ENCODE peak calls at places on chromosomes 13 and 19, in four cellular contexts. A, G, B and O are unnamed samples.

GRCh38 chr13:26476111-26476743 is 81.3 kb upstream of the WASF3 start:
- DNase-seq in A (peak; percentile 59), G (no peak), B (no peak), O (no peak)

GRCh38 chr19:8490873-8491272 is 11.6 kb downstream of the PRAM1 start:
- DNase-seq in A (no peak), G (no peak), B (no peak), O (no peak)

GRCh38 chr13:22761709-22762108 is 419.1 kb upstream of the SGCG start:
- DNase-seq in A (no peak), G (no peak), B (no peak), O (no peak)

GRCh38 chr13:46896346-46897138 is at the start of gene HTR2A:
- DNase-seq in A (peak; percentile 48), G (no peak), B (no peak), O (peak; percentile 14)

GRCh38 chr13:67635754-67636153 is 405.6 kb upstream of the PCDH9 start:
- DNase-seq in A (no peak), G (no peak), B (no peak), O (no peak)

GRCh38 chr19:21221653-21222052 is 79.8 kb downstream of the ZNF431 start:
- DNase-seq in A (no peak), G (no peak), B (no peak), O (no peak)

GRCh38 chr13:47287291-47287751 is 390.5 kb upstream of the HTR2A start:
- DNase-seq in A (no peak), G (no peak), B (no peak), O (no peak)

GRCh38 chr13:86397640-86398039 is 598.4 kb upstream of the SLITRK6 start:
- DNase-seq in A (no peak), G (no peak), B (no peak), O (no peak)

GRCh38 chr13:22235285-22235949 is 564.5 kb downstream of the FGF9 start:
- DNase-seq in A (no peak), G (no peak), B (no peak), O (no peak)

GRCh38 chr13:112688560-112689497 is 1.0 kb upstream of the ATP11A start:
- DNase-seq in A (no peak), G (peak; percentile 76), B (no peak), O (no peak)

GRCh38 chr13:85970727-85971126 is 171.5 kb upstream of the SLITRK6 start:
- DNase-seq in A (no peak), G (no peak), B (no peak), O (no peak)

GRCh38 chr13:50450279-50450678 is 393.2 kb downstream of the DLEU7 start:
- DNase-seq in A (no peak), G (no peak), B (no peak), O (no peak)

GRCh38 chr19:55258476-55258827 is 365 bp downstream of the PPP6R1 start:
- DNase-seq in A (no peak), G (no peak), B (no peak), O (peak; percentile 21)

GRCh38 chr13:113548171-113548641 is 36.3 kb upstream of the TFDP1 start:
- DNase-seq in A (no peak), G (no peak), B (no peak), O (peak; percentile 7)

GRCh38 chr19:8566855-8567254 is 10.4 kb downstream of the MYO1F start:
- DNase-seq in A (no peak), G (no peak), B (no peak), O (no peak)

GRCh38 chr19:703651-704446 is 4.9 kb upstream of the PALM start:
- DNase-seq in A (peak; percentile 91), G (peak; percentile 45), B (peak; percentile 85), O (peak; percentile 77)

GRCh38 chr19:45117167-45117594 is 24.2 kb downstream of the PPP1R37 start:
- DNase-seq in A (no peak), G (peak; percentile 47), B (no peak), O (no peak)

DNA sequence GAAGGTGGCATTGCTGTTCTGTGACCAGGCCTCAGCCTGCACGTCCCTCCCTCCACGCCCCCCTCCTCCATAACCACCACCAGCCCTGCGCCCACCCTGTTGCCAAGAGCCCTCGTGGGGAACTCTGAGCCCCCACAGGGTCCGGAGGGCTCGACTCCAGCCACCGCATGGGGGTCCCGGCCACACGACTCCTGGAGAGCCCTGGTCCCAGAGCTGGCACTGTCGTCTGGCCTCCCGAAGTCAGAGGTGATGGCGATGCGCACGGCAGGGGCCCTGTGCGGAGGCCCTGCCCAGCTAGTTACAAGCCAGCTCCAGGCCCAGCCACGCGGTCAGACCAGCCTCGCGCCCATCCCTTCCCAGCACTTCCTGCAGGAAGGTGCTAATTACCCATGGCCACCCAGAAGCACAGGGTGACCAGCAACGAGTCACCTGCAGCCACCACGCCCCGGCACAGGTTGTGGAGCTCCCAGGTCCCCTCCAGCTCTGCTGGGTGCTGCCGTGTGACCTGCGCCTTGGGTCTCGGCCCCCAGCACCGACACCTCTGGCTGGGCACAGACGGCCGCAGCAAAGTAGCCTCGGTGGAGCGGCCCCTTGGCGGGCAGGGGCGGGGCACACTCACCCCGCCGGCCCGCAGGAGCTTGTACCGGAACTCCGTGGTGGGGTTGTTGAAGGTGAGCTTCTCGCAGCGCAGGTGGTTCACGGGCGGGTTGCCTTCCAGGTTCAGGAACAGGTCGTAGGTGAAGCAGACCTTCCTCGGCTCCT is 49.6 kb downstream of the MLLT1 start:
- DNase-seq in A (no peak), G (no peak), B (no peak), O (no peak)
- H3K4me1 ChIP-seq in A (peaks cover 19% of the 10 kb centered on the region), G (no peaks in the 10 kb centered on the region), B (no peaks in the 10 kb centered on the region), O (no peaks in the 10 kb centered on the region)

GRCh38 chr19:2779121-2779740 is 3.8 kb downstream of the SGTA start:
- DNase-seq in A (no peak), G (no peak), B (no peak), O (no peak)
- H3K4me1 ChIP-seq in A (peaks cover 9% of the 10 kb centered on the region), G (peaks cover 44% of the 10 kb centered on the region), B (peaks cover 12% of the 10 kb centered on the region), O (peaks cover 14% of the 10 kb centered on the region)

GRCh38 chr19:38032151-38032550 is 125.1 kb downstream of the SIPA1L3 start:
- DNase-seq in A (no peak), G (no peak), B (no peak), O (no peak)
- H3K4me1 ChIP-seq in A (peaks cover 5% of the 10 kb centered on the region), G (no peaks in the 10 kb centered on the region), B (peaks cover 22% of the 10 kb centered on the region), O (no peaks in the 10 kb centered on the region)

GRCh38 chr19:47510516-47511127 is 4.2 kb downstream of the NAPA start:
- DNase-seq in A (no peak), G (no peak), B (no peak), O (no peak)
- H3K4me1 ChIP-seq in A (peaks cover 49% of the 10 kb centered on the region), G (peaks cover 47% of the 10 kb centered on the region), B (peaks cover 22% of the 10 kb centered on the region), O (peaks cover 1% of the 10 kb centered on the region)

DNA sequence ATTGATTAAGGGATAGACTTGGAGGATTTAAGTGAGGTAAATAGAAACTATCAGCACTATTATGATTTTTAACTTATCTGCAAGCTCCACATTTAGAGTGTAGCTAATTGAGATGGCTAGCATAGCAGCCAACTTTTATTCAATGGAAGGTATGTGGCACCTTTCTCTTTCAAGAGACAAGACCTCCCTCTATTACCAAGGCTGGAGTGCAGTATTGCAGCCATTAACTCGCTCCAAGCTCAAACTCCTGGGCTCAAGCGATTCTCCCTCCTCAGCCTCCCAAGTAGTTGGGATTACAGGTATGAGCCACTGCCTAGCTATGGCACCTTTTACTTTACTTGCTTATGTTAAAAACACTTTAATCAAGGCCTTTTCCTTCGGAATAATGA is 8.2 kb downstream of the TPT1 start:
- DNase-seq in A (no peak), G (no peak), B (no peak), O (no peak)
- H3K4me1 ChIP-seq in A (peaks cover 11% of the 10 kb centered on the region), G (peaks cover 61% of the 10 kb centered on the region), B (peaks cover 71% of the 10 kb centered on the region), O (peaks cover 2% of the 10 kb centered on the region)

DNA sequence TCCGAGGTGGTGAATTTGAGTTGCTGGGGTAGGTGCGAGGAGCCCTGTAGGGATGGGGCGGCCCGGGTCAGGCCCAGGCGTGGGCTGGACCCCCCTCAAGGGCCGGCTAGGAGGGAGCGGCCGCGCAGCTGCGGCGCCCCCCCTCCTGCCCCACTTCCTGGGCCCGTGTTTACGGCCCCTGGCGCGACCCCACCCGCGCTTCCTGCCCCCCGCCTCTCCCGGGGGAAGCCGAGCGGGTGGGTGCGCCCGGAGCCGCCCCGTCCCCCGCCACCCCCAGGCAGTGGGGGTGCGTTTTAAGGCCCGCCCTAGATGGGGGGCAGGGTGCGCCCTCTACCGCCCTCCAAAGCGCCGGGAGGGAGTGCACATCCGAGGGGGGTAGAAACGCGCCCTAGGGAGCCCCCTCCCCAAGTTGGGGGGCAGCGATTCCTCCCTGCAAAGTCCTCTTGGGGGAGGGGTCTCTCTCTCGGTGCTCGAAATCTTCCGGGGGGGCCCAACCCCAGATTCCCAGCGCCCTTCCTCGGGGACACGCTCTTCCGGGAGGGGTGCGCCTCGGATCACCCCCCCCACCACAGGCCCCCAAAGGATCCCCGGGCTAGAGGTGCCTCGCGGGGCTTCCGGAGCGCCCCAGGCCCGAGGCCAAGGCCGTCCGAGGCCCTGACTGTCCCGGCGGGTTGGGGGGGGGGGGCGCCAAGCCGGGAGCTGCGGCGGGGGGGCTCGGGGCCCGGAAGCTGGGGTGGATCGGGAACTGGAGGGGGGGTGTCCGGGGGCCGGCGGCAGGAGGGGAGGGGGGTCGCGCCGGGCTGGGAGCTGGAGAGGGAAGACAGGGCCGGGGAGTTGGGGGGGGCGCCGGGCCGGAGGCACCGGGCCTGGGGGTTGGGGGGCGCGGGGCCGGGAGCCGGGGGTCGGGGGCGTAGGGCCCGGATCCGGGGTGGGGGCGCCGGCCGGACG is 807 bp downstream of the TLE5 start:
- DNase-seq in A (peak; percentile 73), G (peak; percentile 96), B (no peak), O (no peak)
- H3K4me1 ChIP-seq in A (peaks cover 11% of the 10 kb centered on the region), G (peaks cover 54% of the 10 kb centered on the region), B (peaks cover 43% of the 10 kb centered on the region), O (no peaks in the 10 kb centered on the region)

DNA sequence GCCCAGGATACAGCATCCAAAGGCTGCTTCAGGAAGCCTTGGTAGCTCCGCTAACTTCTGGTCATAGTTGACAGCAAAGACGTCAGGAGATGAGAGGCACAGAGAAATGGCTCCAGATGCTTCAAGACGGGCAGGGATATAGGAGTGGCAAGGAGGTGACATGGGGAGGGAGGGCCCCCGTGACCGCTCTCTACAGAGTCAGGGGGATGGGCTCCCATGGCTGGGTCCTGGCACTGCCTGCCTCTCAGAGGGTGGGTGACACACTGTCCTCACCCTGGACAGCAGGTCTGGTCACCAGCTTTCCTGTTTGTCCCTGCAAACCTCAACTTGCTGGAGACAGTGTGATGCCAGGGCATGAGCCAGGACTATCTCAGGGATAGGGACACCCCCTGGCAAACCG is 10.3 kb upstream of the ZNF14 start:
- DNase-seq in A (no peak), G (no peak), B (no peak), O (no peak)
- H3K4me1 ChIP-seq in A (no peaks in the 10 kb centered on the region), G (no peaks in the 10 kb centered on the region), B (no peaks in the 10 kb centered on the region), O (no peaks in the 10 kb centered on the region)

DNA sequence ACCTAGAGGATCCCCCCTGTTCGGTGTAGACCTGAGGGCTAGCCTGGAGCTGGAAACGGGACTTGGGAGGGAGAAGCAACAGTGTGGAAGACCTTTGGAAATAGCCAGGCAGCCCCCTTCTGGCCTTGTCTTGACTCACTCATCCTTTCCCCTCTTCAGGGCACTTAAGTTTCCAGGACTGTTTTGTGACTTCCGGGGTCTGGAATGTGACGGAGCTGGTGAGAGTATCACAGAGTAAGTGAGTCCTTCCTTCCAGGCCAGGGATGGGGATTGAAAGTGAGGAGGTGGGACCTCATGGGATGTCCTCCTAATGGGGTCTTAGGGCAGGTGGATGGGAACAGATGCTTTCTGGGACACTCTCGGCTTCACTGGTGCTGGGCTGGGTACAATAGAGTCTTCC is 29.4 kb downstream of the LYL1 start:
- DNase-seq in A (no peak), G (no peak), B (no peak), O (no peak)
- H3K4me1 ChIP-seq in A (peaks cover 32% of the 10 kb centered on the region), G (no peaks in the 10 kb centered on the region), B (no peaks in the 10 kb centered on the region), O (no peaks in the 10 kb centered on the region)